ENCODE peak calls at places on chromosomes 16 and 17, in five cellular contexts. Q, V, U, A and J are unnamed samples.

GRCh38 chr17:58271532-58271931 is 9.2 kb downstream of the MPO start:
- DNase-seq in A (no peak), U (no peak), V (no peak), Q (no peak), J (no peak)

GRCh38 chr17:51214920-51215319 is 44.9 kb downstream of the MBTD1 start:
- DNase-seq in Q (no peak), A (no peak), U (no peak), V (no peak), J (peak)

GRCh38 chr17:27384261-27384701 is 72.0 kb upstream of the KSR1 start:
- DNase-seq in Q (no peak), A (peak), U (peak), V (no peak), J (peak)

GRCh38 chr17:69743091-69743490 is 328.6 kb downstream of the MAP2K6 start:
- DNase-seq in Q (no peak), A (no peak), U (no peak), V (no peak), J (no peak)

GRCh38 chr17:8875416-8875815 is 7.9 kb upstream of the PIK3R6 start:
- DNase-seq in U (no peak), Q (no peak), V (no peak), A (no peak), J (no peak)

GRCh38 chr16:27355610-27356009 is 41.8 kb downstream of the IL4R start:
- DNase-seq in Q (no peak), U (no peak), A (peak), V (no peak), J (peak)

GRCh38 chr16:17068524-17068923 is 402.2 kb downstream of the XYLT1 start:
- DNase-seq in V (no peak), A (no peak), Q (no peak), U (no peak), J (no peak)

GRCh38 chr17:21452377-21453143 is 76.4 kb downstream of the KCNJ12 start:
- DNase-seq in A (peak), Q (no peak), V (no peak), U (peak), J (no peak)

GRCh38 chr17:45231481-45232116 is 9.9 kb downstream of the FMNL1 start:
- DNase-seq in U (no peak), A (peak), Q (no peak), V (peak), J (no peak)

GRCh38 chr17:29883497-29883896 is 46.5 kb downstream of the SSH2 start:
- DNase-seq in V (no peak), U (no peak), A (no peak), Q (no peak), J (no peak)

GRCh38 chr17:1764274-1764673 is 2.4 kb downstream of the SERPINF1 start:
- DNase-seq in Q (peak), V (no peak), U (no peak), A (no peak), J (no peak)